ENCODE peak calls at places on chromosomes 1 and 21, in six cellular contexts. Z is HCT116, F is SK-N-SH, S is H1, O is GM12878, K is HepG2. T is an unnamed sample.

GRCh38 chr1:6350416-6351088 is 43.0 kb downstream of the ACOT7 start:
- DNase-seq in K (no peak), Z (no peak), S (no peak), O (no peak), F (peak), T (no peak)

GRCh38 chr1:36464605-36465393 is 615 bp upstream of the MRPS15 start:
- DNase-seq in F (no peak), K (no peak), S (no peak), O (no peak), Z (no peak), T (no peak)

GRCh38 chr1:211099393-211099792 is 34.6 kb downstream of the KCNH1 start:
- DNase-seq in S (no peak), K (no peak), O (no peak), F (no peak), Z (no peak), T (no peak)

GRCh38 chr1:181485276-181486097 is 2.2 kb downstream of the CACNA1E start:
- DNase-seq in O (peak), F (peak), Z (no peak), S (no peak), K (no peak), T (peak)

GRCh38 chr1:63190171-63190570 is 132.2 kb upstream of the FOXD3 start:
- DNase-seq in O (no peak), S (no peak), Z (no peak), F (no peak), K (no peak), T (no peak)

GRCh38 chr1:1047407-1047806 is 26.7 kb downstream of the RNF223 start:
- DNase-seq in Z (no peak), F (no peak), O (no peak), K (no peak), S (no peak), T (no peak)

GRCh38 chr1:246153796-246154212 is 353.3 kb downstream of the SMYD3 start:
- DNase-seq in K (no peak), F (no peak), S (no peak), Z (peak), O (no peak), T (peak)

GRCh38 chr1:183178490-183178889 is 7.6 kb upstream of the LAMC2 start:
- DNase-seq in K (no peak), Z (no peak), S (no peak), O (no peak), F (no peak), T (no peak)

GRCh38 chr1:171468120-171468790 is 17.1 kb upstream of the PRRC2C start:
- DNase-seq in F (no peak), Z (peak), O (no peak), S (no peak), K (no peak), T (no peak)

GRCh38 chr1:6623269-6623965 is 1.3 kb upstream of the THAP3 start:
- DNase-seq in Z (no peak), S (no peak), K (no peak), O (no peak), F (no peak), T (no peak)

GRCh38 chr1:32779242-32779641 is 37.9 kb downstream of the YARS1 start:
- DNase-seq in K (no peak), F (no peak), O (no peak), Z (no peak), S (no peak), T (no peak)

GRCh38 chr1:37094302-37094701 is 60.0 kb upstream of the GRIK3 start:
- DNase-seq in S (no peak), Z (no peak), K (no peak), F (no peak), O (peak), T (no peak)

GRCh38 chr1:59072017-59072947 is 224.6 kb upstream of the FGGY start:
- DNase-seq in F (no peak), S (no peak), Z (no peak), K (no peak), O (no peak), T (peak)

GRCh38 chr1:151165281-151165737 is 393 bp downstream of the LYSMD1 start:
- DNase-seq in Z (no peak), O (no peak), S (no peak), F (peak), K (peak), T (no peak)

GRCh38 chr1:150233359-150234308 is 2.3 kb downstream of the ANP32E start:
- DNase-seq in S (no peak), Z (no peak), O (no peak), K (no peak), F (no peak), T (no peak)

GRCh38 chr1:58041621-58042020 is 504.9 kb downstream of the OMA1 start:
- DNase-seq in S (no peak), K (no peak), F (no peak), Z (no peak), O (no peak), T (no peak)

GRCh38 chr21:17391811-17392340 is 121.0 kb upstream of the CXADR start:
- DNase-seq in S (no peak), F (no peak), Z (no peak), O (no peak), K (no peak), T (no peak)

GRCh38 chr1:18385239-18385790 is 95.4 kb upstream of the KLHDC7A start:
- DNase-seq in S (no peak), K (no peak), Z (no peak), F (no peak), O (no peak), T (peak)

GRCh38 chr1:206803221-206803730 is 31.0 kb upstream of the IL10 start:
- DNase-seq in K (no peak), Z (no peak), O (peak), S (no peak), F (no peak), T (no peak)

GRCh38 chr1:119712342-119713038 is 756 bp downstream of the PHGDH start:
- DNase-seq in O (no peak), S (no peak), K (peak), Z (peak), F (peak), T (peak)

GRCh38 chr21:41975391-41976272 is 21.8 kb upstream of the C2CD2 start:
- DNase-seq in S (no peak), O (no peak), K (no peak), Z (no peak), F (no peak), T (no peak)

DNA sequence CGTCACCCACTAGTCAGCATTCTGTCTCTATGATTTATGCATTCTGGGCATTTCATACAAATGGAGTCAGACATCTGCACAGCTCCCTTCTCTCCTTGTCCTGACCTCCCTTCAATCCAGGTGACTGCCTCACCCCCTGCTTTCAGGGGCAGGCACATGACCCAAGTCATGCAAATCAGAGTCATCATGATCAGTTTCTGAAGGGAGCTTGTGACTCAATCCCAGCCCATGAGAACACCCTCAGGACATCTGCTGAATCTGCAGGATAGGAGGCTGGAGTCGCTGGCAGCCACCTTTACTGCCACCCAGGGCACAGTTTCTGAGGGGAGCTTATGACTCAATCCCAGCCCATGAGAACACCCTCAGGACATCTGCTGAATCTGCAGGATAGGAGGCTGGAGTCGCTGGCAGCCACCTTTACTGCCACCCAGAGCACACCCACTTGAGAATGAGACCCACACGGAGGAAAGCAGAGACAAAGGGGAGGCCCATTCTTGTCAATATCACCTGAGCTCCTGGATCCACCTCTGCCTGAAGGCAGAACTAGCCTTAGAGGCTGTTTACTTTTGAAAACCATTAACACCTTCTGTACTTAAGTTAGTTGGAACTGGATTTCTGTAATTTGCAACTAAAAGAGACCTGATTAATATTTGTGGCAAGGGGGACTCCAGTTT is 62.3 kb upstream of the SLC25A33 start:
- DNase-seq in O (no peak), Z (no peak), S (no peak), K (no peak), F (peak), T (no peak)
- H2AFZ ChIP-seq in O (no peak), Z (no peak), S (no peak), K (no peak), F (no peak), T (no peak)

DNA sequence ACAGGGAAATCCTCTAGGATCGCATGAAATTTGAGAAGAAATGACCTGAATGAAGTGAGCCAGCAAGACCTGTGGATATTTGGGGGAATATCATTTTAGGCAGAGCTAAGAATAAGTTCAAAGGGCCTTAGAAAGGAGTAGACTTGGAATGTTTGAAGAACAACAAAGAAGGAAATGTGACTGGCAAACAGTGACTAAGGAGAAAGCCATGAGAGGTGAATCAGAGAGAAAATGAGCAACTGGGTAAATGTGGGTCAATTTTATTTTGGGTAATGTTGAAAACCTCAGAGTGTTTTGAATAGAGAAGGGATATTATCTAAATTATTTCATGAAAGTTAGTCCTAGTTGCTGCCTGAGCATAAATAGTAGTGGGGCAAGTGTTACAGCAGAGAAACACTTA is 672.8 kb downstream of the LMO4 start:
- DNase-seq in F (no peak), K (peak), Z (no peak), O (no peak), S (no peak), T (no peak)
- TF ChIP-seq SIN3A in F (no peak), K (no peak), Z (no peak), O (no peak), S (no peak), T (no peak)

DNA sequence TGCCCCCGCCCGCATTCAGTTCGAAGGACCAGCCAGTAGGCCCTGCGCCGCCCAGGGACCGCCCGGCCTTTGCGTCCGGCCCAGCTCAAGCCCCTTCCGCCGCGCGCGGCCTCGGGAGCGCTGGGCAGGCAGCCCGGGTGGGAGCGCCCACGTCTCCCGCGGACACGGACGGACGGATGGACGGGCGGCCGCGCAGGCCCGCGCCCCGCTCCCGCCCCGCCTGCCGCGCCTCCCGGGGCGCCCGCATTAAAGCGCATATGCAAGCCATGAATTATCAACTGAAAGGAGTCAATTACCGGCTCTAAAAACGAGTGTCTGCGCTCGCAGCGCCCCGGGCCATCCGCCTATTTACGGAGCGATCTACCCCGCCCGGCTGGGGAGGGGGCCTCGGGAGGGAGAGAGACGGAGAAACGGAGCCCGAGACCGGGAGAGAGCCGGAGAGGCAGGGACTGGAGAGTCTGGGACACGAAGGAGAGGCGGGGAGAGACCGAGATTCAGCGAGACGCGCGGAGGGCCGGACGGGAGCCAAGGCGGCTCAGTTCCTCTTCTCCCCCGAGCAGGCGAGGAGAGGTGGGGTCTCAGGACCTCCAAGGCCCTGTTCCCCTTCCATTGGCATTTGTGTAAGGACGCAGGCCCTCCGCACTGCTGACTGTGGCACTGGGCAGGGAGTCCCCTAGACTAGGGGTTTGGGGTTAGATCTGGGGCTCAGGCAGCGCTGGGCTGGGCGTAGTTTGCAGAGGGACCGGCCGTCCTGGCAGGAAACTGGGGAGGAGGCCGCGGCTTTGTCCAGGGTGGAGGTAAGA is 41.3 kb upstream of the DMBX1 start:
- DNase-seq in O (no peak), F (peak), S (peak), Z (no peak), K (no peak), T (no peak)
- H2AFZ ChIP-seq in O (no peak), F (no peak), S (peak), Z (no peak), K (no peak), T (no peak)

GRCh38 chr21:33961061-33961460 is 45.5 kb upstream of the ATP5PO start:
- DNase-seq in F (no peak), S (no peak), Z (no peak), O (no peak), K (no peak), T (no peak)
- TF ChIP-seq SIN3A in F (no peak), S (no peak), Z (no peak), O (no peak), K (no peak), T (no peak)

GRCh38 chr1:155324041-155324716 is 3.5 kb downstream of the RUSC1 start:
- DNase-seq in F (peak), O (peak), Z (peak), S (peak), K (peak), T (peak)
- H2AFZ ChIP-seq in F (peak), O (peak), Z (no peak), S (peak), K (no peak), T (peak)

DNA sequence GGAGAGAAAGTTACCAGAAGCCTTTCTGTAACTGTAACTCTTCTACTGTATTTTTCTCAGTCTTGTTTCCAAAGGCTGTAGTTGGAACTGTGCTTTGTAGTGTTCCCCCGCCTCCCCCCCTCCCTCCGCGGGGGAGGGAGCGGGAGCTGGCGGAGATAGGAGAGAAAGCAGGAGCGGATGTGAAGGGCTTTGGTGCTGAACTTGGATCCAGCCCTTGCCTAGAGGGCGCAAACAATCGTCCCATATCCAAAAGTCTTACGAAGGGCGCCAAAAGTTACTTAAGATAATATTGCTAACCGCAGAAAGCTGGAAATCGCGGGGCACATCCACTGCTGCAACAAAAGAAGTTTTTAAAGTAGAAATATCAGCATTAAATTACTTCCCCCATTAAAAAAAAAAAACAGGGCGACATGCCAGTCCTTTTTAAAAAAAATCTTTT is 2.4 kb upstream of the NFIA start:
- DNase-seq in K (peak), F (peak), Z (peak), O (no peak), S (peak), T (peak)
- TF ChIP-seq SIN3A in K (no peak), F (peak), Z (no peak), O (no peak), S (peak), T (no peak)

GRCh38 chr1:70086897-70087296 is 118.5 kb downstream of the LRRC40 start:
- DNase-seq in S (no peak), O (no peak), F (no peak), K (no peak), Z (no peak), T (no peak)

GRCh38 chr1:70093250-70093975 is 112.0 kb downstream of the LRRC40 start:
- DNase-seq in O (no peak), F (peak), Z (no peak), K (no peak), S (no peak), T (no peak)

GRCh38 chr1:70091811-70092210 is 113.6 kb downstream of the LRRC40 start:
- DNase-seq in O (no peak), Z (no peak), S (no peak), K (no peak), F (no peak), T (no peak)

GRCh38 chr1:70090146-70090545 is 115.2 kb downstream of the LRRC40 start:
- DNase-seq in O (no peak), K (no peak), S (no peak), F (no peak), Z (no peak), T (no peak)

DNA sequence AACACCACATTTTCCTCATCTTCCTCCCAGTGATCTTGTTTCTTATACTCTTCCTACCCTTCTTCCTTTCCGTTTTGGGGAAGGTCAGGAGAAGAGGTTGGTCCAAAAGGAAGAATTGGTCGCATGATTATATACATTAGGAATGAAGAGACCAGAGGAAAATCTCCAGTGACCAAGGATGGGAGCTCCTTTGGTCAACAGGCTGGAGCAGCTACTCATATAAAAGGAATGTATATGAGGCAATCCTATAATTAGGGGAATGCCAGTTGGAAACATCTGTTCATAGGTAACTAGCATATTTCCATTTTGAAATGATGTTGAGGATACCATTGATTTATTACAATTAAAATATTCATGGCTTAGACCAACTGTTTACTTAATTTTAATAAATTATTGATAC is 114.5 kb downstream of the LRRC40 start:
- DNase-seq in K (no peak), Z (no peak), O (no peak), F (no peak), S (no peak), T (no peak)
- H2AFZ ChIP-seq in K (no peak), Z (no peak), O (no peak), F (peak), S (no peak), T (no peak)